ENCODE peak calls at places on chromosomes 4 and X, in seven cellular contexts. W is GM12891, A is K562, C is H1, G is GM12878, M is SK-N-SH, N is HepG2. I is an unnamed sample.

GRCh38 chr4:93760284-93760683 is 68.3 kb upstream of the ATOH1 start:
- DNase-seq in A (no peak), N (no peak), C (no peak), G (no peak), W (no peak), M (peak; percentile 41), I (no peak)

GRCh38 chr4:95985791-95986190 is 145.9 kb downstream of the PDHA2 start:
- DNase-seq in A (no peak), W (no peak), M (no peak), N (no peak), G (no peak), C (no peak), I (no peak)

GRCh38 chr4:84967292-84967651 is 782 bp upstream of the WDFY3 start:
- DNase-seq in N (no peak), G (no peak), C (no peak), M (no peak), W (no peak), A (no peak), I (no peak)

GRCh38 chr4:116870667-116871066 is 214.7 kb downstream of the TRAM1L1 start:
- DNase-seq in M (no peak), G (no peak), W (no peak), A (no peak), N (no peak), C (no peak), I (no peak)

GRCh38 chr4:21512351-21512750 is 436.2 kb downstream of the KCNIP4 start:
- DNase-seq in A (no peak), G (no peak), M (peak; percentile 46), W (no peak), N (no peak), C (no peak), I (no peak)

GRCh38 chr4:29326004-29326403 is 1394.2 kb upstream of the PCDH7 start:
- DNase-seq in C (no peak), N (no peak), M (no peak), A (no peak), G (no peak), W (no peak), I (no peak)

GRCh38 chrX:145727476-145727875 is 90.2 kb upstream of the SLITRK2 start:
- DNase-seq in G (no peak), W (no peak), M (no peak), A (no peak), N (no peak), C (no peak), I (no peak)

GRCh38 chr4:106329027-106329618 is 12.8 kb downstream of the AIMP1 start:
- DNase-seq in N (peak; percentile 57), G (no peak), C (no peak), M (peak; percentile 44), W (no peak), A (peak; percentile 27), I (no peak)

GRCh38 chrX:129636175-129636681 is 18.5 kb downstream of the APLN start:
- DNase-seq in A (peak; percentile 24), M (no peak), G (no peak), N (peak; percentile 16), W (no peak), C (no peak), I (no peak)

GRCh38 chr4:27248829-27249228 is 388.2 kb downstream of the STIM2 start:
- DNase-seq in A (no peak), C (no peak), G (no peak), W (no peak), M (no peak), N (no peak), I (no peak)

GRCh38 chrX:135543924-135544323 is 23.5 kb downstream of the INTS6L start:
- DNase-seq in M (no peak), G (no peak), C (peak; percentile 52), W (no peak), N (no peak), A (peak; percentile 30), I (no peak)

GRCh38 chr4:8739357-8739756 is 132.3 kb downstream of the HMX1 start:
- DNase-seq in G (no peak), W (peak; percentile 1), M (no peak), N (no peak), C (no peak), A (no peak), I (no peak)

GRCh38 chr4:79049840-79050520 is 110.7 kb upstream of the PAQR3 start:
- DNase-seq in W (no peak), G (no peak), M (peak; percentile 24), A (no peak), C (no peak), N (no peak), I (no peak)

GRCh38 chr4:61541474-61541873 is 341.3 kb downstream of the ADGRL3 start:
- DNase-seq in G (no peak), W (no peak), C (no peak), M (no peak), N (peak; percentile 13), A (no peak), I (no peak)

GRCh38 chr4:106601519-106601918 is 232.9 kb upstream of the GIMD1 start:
- DNase-seq in M (no peak), A (no peak), C (no peak), N (no peak), G (no peak), W (no peak), I (no peak)

GRCh38 chrX:86133761-86134160 is 14.5 kb upstream of the DACH2 start:
- DNase-seq in N (no peak), C (no peak), M (peak; percentile 17), G (no peak), W (no peak), A (no peak), I (no peak)

GRCh38 chrX:56221101-56221500 is 11.1 kb upstream of the KLF8 start:
- DNase-seq in M (no peak), A (no peak), W (no peak), C (no peak), G (no peak), N (no peak), I (no peak)

GRCh38 chrX:154918060-154918483 is 31.9 kb downstream of the F8A1 start:
- DNase-seq in C (peak; percentile 46), G (peak; percentile 16), M (peak; percentile 65), A (peak; percentile 30), N (peak; percentile 48), W (no peak), I (peak; percentile 13)

GRCh38 chr4:61545902-61546498 is 345.9 kb downstream of the ADGRL3 start:
- DNase-seq in N (no peak), M (no peak), W (no peak), A (no peak), C (no peak), G (no peak), I (no peak)

GRCh38 chr4:89847571-89848325 is 10.8 kb upstream of the SNCA start:
- DNase-seq in W (no peak), M (no peak), A (no peak), N (no peak), C (no peak), G (no peak), I (no peak)

GRCh38 chr4:90069151-90069550 is 58.0 kb upstream of the CCSER1 start:
- DNase-seq in C (no peak), N (no peak), M (no peak), W (no peak), A (no peak), G (no peak), I (no peak)

GRCh38 chr4:7254736-7255487 is 62.6 kb downstream of the SORCS2 start:
- DNase-seq in N (no peak), M (no peak), G (peak; percentile 54), C (no peak), A (no peak), W (peak; percentile 39), I (no peak)

GRCh38 chr4:83217721-83218522 is 66.7 kb downstream of the COQ2 start:
- DNase-seq in M (no peak), C (no peak), N (no peak), G (peak; percentile 99), W (peak; percentile 54), A (no peak), I (peak; percentile 54)

GRCh38 chr4:157045507-157046127 is 30.3 kb upstream of the GLRB start:
- DNase-seq in W (peak; percentile 5), G (no peak), A (peak; percentile 11), N (peak; percentile 47), M (peak; percentile 53), C (no peak), I (no peak)

GRCh38 chr4:71607780-71608673 is 175.9 kb downstream of the GC start:
- DNase-seq in M (no peak), W (no peak), N (peak; percentile 70), C (no peak), A (no peak), G (no peak), I (no peak)

GRCh38 chr4:15104825-15105224 is 102.5 kb downstream of the CPEB2 start:
- DNase-seq in W (no peak), C (no peak), G (no peak), M (no peak), N (no peak), A (no peak), I (no peak)

GRCh38 chr4:141858437-141858836 is 222.1 kb downstream of the IL15 start:
- DNase-seq in W (no peak), M (no peak), G (no peak), C (no peak), N (no peak), A (no peak), I (no peak)

GRCh38 chr4:151798678-151799416 is 38.0 kb upstream of the GATB start:
- DNase-seq in A (no peak), W (peak; percentile 16), C (no peak), G (peak; percentile 57), M (no peak), N (no peak), I (no peak)
- TF ChIP-seq TAF1 in A (no peak), W (no peak), C (no peak), G (no peak), M (no peak), N (no peak), I (no peak)

GRCh38 chr4:119135721-119136121 is at the start of gene MYOZ2:
- DNase-seq in N (no peak), M (no peak), A (no peak), C (no peak), W (no peak), G (no peak), I (no peak)
- TF ChIP-seq TAF1 in N (no peak), M (no peak), A (no peak), C (no peak), W (no peak), G (no peak), I (no peak)

GRCh38 chrX:153592091-153592833 is 6.7 kb downstream of the CCNQ start:
- DNase-seq in C (no peak), A (no peak), N (no peak), G (no peak), M (no peak), W (no peak), I (no peak)
- TF ChIP-seq TAF1 in C (no peak), A (no peak), N (no peak), G (no peak), M (no peak), W (no peak), I (no peak)

GRCh38 chrX:11704725-11705495 is 39.2 kb upstream of the ARHGAP6 start:
- DNase-seq in A (no peak), C (no peak), G (no peak), N (no peak), W (no peak), M (no peak), I (no peak)
- TF ChIP-seq TAF1 in A (no peak), C (no peak), G (no peak), N (no peak), W (no peak), M (no peak), I (no peak)

GRCh38 chrX:17613979-17614572 is 123.2 kb upstream of the SCML1 start:
- DNase-seq in M (no peak), C (no peak), N (peak; percentile 24), W (no peak), A (no peak), G (no peak), I (no peak)
- TF ChIP-seq TAF1 in M (no peak), C (no peak), N (no peak), W (no peak), A (no peak), G (no peak), I (no peak)

GRCh38 chr4:20248155-20248558 is 3.5 kb upstream of the SLIT2 start:
- DNase-seq in C (no peak), G (no peak), A (no peak), N (peak; percentile 1), W (no peak), M (peak; percentile 55), I (no peak)
- TF ChIP-seq TAF1 in C (no peak), G (no peak), A (no peak), N (no peak), W (no peak), M (no peak), I (no peak)

I was measured in GM12892.